ENCODE peak calls at places on chromosomes 13 and 19, in six cellular contexts. I, B, H, S, K and Q are unnamed samples.
A peak's percentile ranks its signal among the peaks of the same experiment; 100 is the strongest.

GRCh38 chr19:29836409-29836825 is 24.6 kb downstream of the CCNE1 start:
- DNase-seq in B (no peak), I (no peak), H (peak; percentile 72), S (no peak), K (no peak), Q (peak; percentile 86)

GRCh38 chr19:7197169-7197759 is 97.0 kb downstream of the INSR start:
- DNase-seq in K (peak; percentile 74), I (peak; percentile 63), B (peak; percentile 63), H (peak; percentile 87), S (peak; percentile 97), Q (peak; percentile 68)

GRCh38 chr13:41503386-41503785 is 46.0 kb downstream of the RGCC start:
- DNase-seq in I (no peak), K (no peak), H (no peak), B (no peak), S (peak; percentile 48), Q (no peak)

GRCh38 chr19:17787274-17787913 is 7.5 kb upstream of the B3GNT3 start:
- DNase-seq in K (no peak), H (no peak), S (no peak), I (no peak), B (no peak), Q (no peak)

GRCh38 chr13:57557979-57558529 is 73.5 kb upstream of the PCDH17 start:
- DNase-seq in S (peak; percentile 68), K (no peak), I (no peak), B (no peak), H (no peak), Q (no peak)

GRCh38 chr13:41740479-41740878 is 220.4 kb downstream of the VWA8 start:
- DNase-seq in B (no peak), H (no peak), I (no peak), S (no peak), K (no peak), Q (no peak)

GRCh38 chr13:42894765-42895181 is 97.3 kb downstream of the EPSTI1 start:
- DNase-seq in K (no peak), S (no peak), H (no peak), I (no peak), B (peak; percentile 83), Q (no peak)

GRCh38 chr19:383040-383439 is 25.9 kb downstream of the C2CD4C start:
- DNase-seq in S (no peak), B (no peak), H (no peak), K (no peak), I (no peak), Q (no peak)

GRCh38 chr19:5395541-5395940 is 54.9 kb upstream of the PTPRS start:
- DNase-seq in S (no peak), H (no peak), B (no peak), I (no peak), K (no peak), Q (no peak)

GRCh38 chr19:2303209-2303798 is 4.7 kb downstream of the LINGO3 start:
- DNase-seq in H (no peak), K (no peak), I (no peak), B (no peak), S (no peak), Q (no peak)

GRCh38 chr19:2529473-2529918 is 53.6 kb downstream of the GADD45B start:
- DNase-seq in H (peak; percentile 54), I (no peak), B (no peak), S (no peak), K (no peak), Q (no peak)

GRCh38 chr19:33193269-33193863 is 764 bp upstream of the LRP3 start:
- DNase-seq in I (no peak), H (no peak), S (no peak), B (no peak), K (no peak), Q (no peak)

GRCh38 chr13:82477436-82477835 is 1404.8 kb downstream of the SLITRK1 start:
- DNase-seq in S (no peak), I (no peak), B (no peak), K (no peak), H (no peak), Q (no peak)

GRCh38 chr13:85223883-85224656 is 575.1 kb downstream of the SLITRK6 start:
- DNase-seq in I (no peak), K (no peak), B (no peak), H (no peak), S (no peak), Q (no peak)

GRCh38 chr13:109998808-109999528 is 212.6 kb upstream of the IRS2 start:
- DNase-seq in K (no peak), S (no peak), H (no peak), B (peak; percentile 79), I (no peak), Q (no peak)